ENCODE peak calls at places on chromosomes 1 and 21, in nine cellular contexts. One of them, this sample, is unnamed.

GRCh38 chr1:12232221-12232620 is 2.4 kb downstream of the VPS13D start:
- DNase-seq in breast epithelium: no peak
- DNase-seq in ovary: no peak
- DNase-seq in IMR-90: no peak
- DNase-seq in neuronal stem cell: no peak
- DNase-seq in kidney: no peak
- DNase-seq in AG09309: no peak
- DNase-seq in AG10803: no peak
- DNase-seq in psoas muscle: peak
- DNase-seq in this sample: no peak

GRCh38 chr1:19456915-19457554 is 28.3 kb downstream of the CAPZB start:
- DNase-seq in breast epithelium: no peak
- DNase-seq in ovary: no peak
- DNase-seq in IMR-90: peak
- DNase-seq in neuronal stem cell: peak
- DNase-seq in kidney: no peak
- DNase-seq in AG09309: no peak
- DNase-seq in AG10803: no peak
- DNase-seq in psoas muscle: no peak
- DNase-seq in this sample: peak

GRCh38 chr1:207869859-207870258 is 41.1 kb downstream of the CD34 start:
- DNase-seq in breast epithelium: no peak
- DNase-seq in ovary: no peak
- DNase-seq in IMR-90: no peak
- DNase-seq in neuronal stem cell: no peak
- DNase-seq in kidney: no peak
- DNase-seq in AG09309: no peak
- DNase-seq in AG10803: no peak
- DNase-seq in psoas muscle: no peak
- DNase-seq in this sample: no peak

GRCh38 chr1:157618190-157618589 is 20.3 kb upstream of the FCRL4 start:
- DNase-seq in breast epithelium: no peak
- DNase-seq in ovary: no peak
- DNase-seq in IMR-90: no peak
- DNase-seq in neuronal stem cell: no peak
- DNase-seq in kidney: no peak
- DNase-seq in AG09309: no peak
- DNase-seq in AG10803: no peak
- DNase-seq in psoas muscle: no peak
- DNase-seq in this sample: no peak

GRCh38 chr1:40877681-40878080 is 15.5 kb upstream of the CITED4 start:
- DNase-seq in breast epithelium: peak
- DNase-seq in ovary: no peak
- DNase-seq in IMR-90: peak
- DNase-seq in neuronal stem cell: no peak
- DNase-seq in kidney: peak
- DNase-seq in AG09309: peak
- DNase-seq in AG10803: peak
- DNase-seq in psoas muscle: peak
- DNase-seq in this sample: peak

GRCh38 chr1:96487961-96488360 is 233.6 kb upstream of the PTBP2 start:
- DNase-seq in breast epithelium: no peak
- DNase-seq in ovary: no peak
- DNase-seq in IMR-90: no peak
- DNase-seq in neuronal stem cell: no peak
- DNase-seq in kidney: no peak
- DNase-seq in AG09309: no peak
- DNase-seq in AG10803: peak
- DNase-seq in psoas muscle: no peak
- DNase-seq in this sample: peak

GRCh38 chr1:160800645-160801408 is 4.9 kb downstream of the LY9 start:
- DNase-seq in breast epithelium: no peak
- DNase-seq in ovary: no peak
- DNase-seq in IMR-90: no peak
- DNase-seq in neuronal stem cell: no peak
- DNase-seq in kidney: no peak
- DNase-seq in AG09309: no peak
- DNase-seq in AG10803: no peak
- DNase-seq in psoas muscle: no peak
- DNase-seq in this sample: no peak

GRCh38 chr1:208107415-208107814 is 136.8 kb downstream of the PLXNA2 start:
- DNase-seq in breast epithelium: no peak
- DNase-seq in ovary: no peak
- DNase-seq in IMR-90: no peak
- DNase-seq in neuronal stem cell: no peak
- DNase-seq in kidney: no peak
- DNase-seq in AG09309: no peak
- DNase-seq in AG10803: no peak
- DNase-seq in psoas muscle: no peak
- DNase-seq in this sample: no peak

GRCh38 chr1:25568834-25569598 is 25.6 kb downstream of the LDLRAP1 start:
- DNase-seq in breast epithelium: no peak
- DNase-seq in ovary: no peak
- DNase-seq in IMR-90: peak
- DNase-seq in neuronal stem cell: no peak
- DNase-seq in kidney: no peak
- DNase-seq in AG09309: peak
- DNase-seq in AG10803: peak
- DNase-seq in psoas muscle: peak
- DNase-seq in this sample: peak

GRCh38 chr1:23977854-23978191 is 2.3 kb downstream of the SRSF10 start:
- DNase-seq in breast epithelium: no peak
- DNase-seq in ovary: no peak
- DNase-seq in IMR-90: no peak
- DNase-seq in neuronal stem cell: no peak
- DNase-seq in kidney: no peak
- DNase-seq in AG09309: no peak
- DNase-seq in AG10803: no peak
- DNase-seq in psoas muscle: no peak
- DNase-seq in this sample: no peak
- H3K4me3 ChIP-seq in breast epithelium: no peak
- H3K4me3 ChIP-seq in ovary: no peak
- H3K4me3 ChIP-seq in IMR-90: no peak
- H3K4me3 ChIP-seq in neuronal stem cell: peak
- H3K4me3 ChIP-seq in kidney: peak
- H3K4me3 ChIP-seq in AG09309: no peak
- H3K4me3 ChIP-seq in AG10803: no peak
- H3K4me3 ChIP-seq in psoas muscle: peak
- H3K4me3 ChIP-seq in this sample: no peak

GRCh38 chr1:198205021-198205684 is 48.4 kb downstream of the NEK7 start:
- DNase-seq in breast epithelium: no peak
- DNase-seq in ovary: no peak
- DNase-seq in IMR-90: peak
- DNase-seq in neuronal stem cell: no peak
- DNase-seq in kidney: no peak
- DNase-seq in AG09309: no peak
- DNase-seq in AG10803: no peak
- DNase-seq in psoas muscle: no peak
- DNase-seq in this sample: peak
- H3K4me3 ChIP-seq in breast epithelium: no peak
- H3K4me3 ChIP-seq in ovary: no peak
- H3K4me3 ChIP-seq in IMR-90: no peak
- H3K4me3 ChIP-seq in neuronal stem cell: no peak
- H3K4me3 ChIP-seq in kidney: no peak
- H3K4me3 ChIP-seq in AG09309: no peak
- H3K4me3 ChIP-seq in AG10803: no peak
- H3K4me3 ChIP-seq in psoas muscle: no peak
- H3K4me3 ChIP-seq in this sample: no peak

DNA sequence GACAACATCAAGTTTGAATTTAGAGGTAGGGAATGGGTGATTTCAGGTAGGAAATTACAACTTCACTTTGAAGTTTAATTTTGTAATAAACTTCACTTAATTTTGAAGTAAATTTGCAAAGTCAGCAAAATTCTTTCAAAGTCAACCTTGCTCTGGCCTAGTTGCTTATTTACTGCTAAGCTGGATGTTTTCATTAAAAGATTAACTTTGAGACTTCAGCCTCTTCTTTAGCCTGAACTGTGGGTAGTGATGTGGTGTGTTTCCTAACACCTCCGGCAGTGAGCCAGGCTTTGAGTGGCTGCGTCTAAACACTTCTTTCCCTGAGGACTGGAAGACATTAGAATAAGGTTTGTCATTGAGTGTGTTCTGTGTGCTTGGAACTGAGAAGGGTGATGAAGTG is at the start of gene HAO2:
- DNase-seq in breast epithelium: no peak
- DNase-seq in ovary: no peak
- DNase-seq in IMR-90: no peak
- DNase-seq in neuronal stem cell: no peak
- DNase-seq in kidney: no peak
- DNase-seq in AG09309: no peak
- DNase-seq in AG10803: no peak
- DNase-seq in psoas muscle: no peak
- DNase-seq in this sample: no peak
- H3K4me3 ChIP-seq in breast epithelium: no peak
- H3K4me3 ChIP-seq in ovary: no peak
- H3K4me3 ChIP-seq in IMR-90: no peak
- H3K4me3 ChIP-seq in neuronal stem cell: no peak
- H3K4me3 ChIP-seq in kidney: peak
- H3K4me3 ChIP-seq in AG09309: no peak
- H3K4me3 ChIP-seq in AG10803: no peak
- H3K4me3 ChIP-seq in psoas muscle: no peak
- H3K4me3 ChIP-seq in this sample: no peak

DNA sequence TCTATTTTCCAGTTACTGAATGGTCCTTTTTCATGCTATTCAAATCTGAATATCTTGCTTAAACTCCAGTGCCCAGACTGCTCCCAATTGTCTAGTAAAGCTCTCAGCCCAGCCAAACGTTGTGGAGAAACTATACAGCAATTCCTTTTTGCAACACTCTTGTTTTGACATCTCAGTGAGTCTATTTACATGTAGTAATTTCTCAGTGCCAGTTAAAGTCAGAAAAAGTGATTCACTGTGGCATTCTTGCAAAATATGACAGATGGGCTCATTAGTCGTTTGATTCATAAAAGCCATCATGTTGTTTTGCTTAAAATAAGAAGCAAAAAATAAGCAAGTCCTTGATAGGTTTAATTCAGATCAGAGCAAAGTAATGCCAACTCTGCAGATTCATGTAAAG is 20.7 kb upstream of the TMPRSS15 start:
- DNase-seq in breast epithelium: no peak
- DNase-seq in ovary: no peak
- DNase-seq in IMR-90: no peak
- DNase-seq in neuronal stem cell: no peak
- DNase-seq in kidney: no peak
- DNase-seq in AG09309: no peak
- DNase-seq in AG10803: no peak
- DNase-seq in psoas muscle: no peak
- DNase-seq in this sample: no peak
- H3K4me3 ChIP-seq in breast epithelium: no peak
- H3K4me3 ChIP-seq in ovary: no peak
- H3K4me3 ChIP-seq in IMR-90: no peak
- H3K4me3 ChIP-seq in neuronal stem cell: no peak
- H3K4me3 ChIP-seq in kidney: no peak
- H3K4me3 ChIP-seq in AG09309: no peak
- H3K4me3 ChIP-seq in AG10803: no peak
- H3K4me3 ChIP-seq in psoas muscle: no peak
- H3K4me3 ChIP-seq in this sample: no peak

DNA sequence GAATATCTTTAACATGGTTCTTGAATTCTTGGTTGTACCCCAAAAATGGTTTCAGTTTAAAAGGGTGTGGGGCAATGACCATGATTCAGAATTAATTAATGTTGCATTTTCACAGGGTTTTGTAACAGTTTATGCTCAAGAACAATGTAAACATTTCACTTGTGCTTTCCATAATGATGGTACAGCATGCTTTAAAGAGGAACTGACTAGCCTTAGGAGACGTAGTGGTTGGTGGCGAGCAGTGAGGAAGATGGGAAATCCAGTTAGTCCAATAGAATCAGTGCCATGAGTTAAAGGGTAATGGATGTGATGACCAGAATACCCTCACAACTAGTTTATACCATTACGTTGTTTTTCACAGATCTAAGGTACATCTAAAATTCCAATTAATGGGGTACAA is 138.0 kb downstream of the HS2ST1 start:
- DNase-seq in breast epithelium: no peak
- DNase-seq in ovary: no peak
- DNase-seq in IMR-90: no peak
- DNase-seq in neuronal stem cell: no peak
- DNase-seq in kidney: no peak
- DNase-seq in AG09309: no peak
- DNase-seq in AG10803: no peak
- DNase-seq in psoas muscle: no peak
- DNase-seq in this sample: no peak
- H3K4me3 ChIP-seq in breast epithelium: no peak
- H3K4me3 ChIP-seq in ovary: no peak
- H3K4me3 ChIP-seq in IMR-90: no peak
- H3K4me3 ChIP-seq in neuronal stem cell: no peak
- H3K4me3 ChIP-seq in kidney: no peak
- H3K4me3 ChIP-seq in AG09309: no peak
- H3K4me3 ChIP-seq in AG10803: no peak
- H3K4me3 ChIP-seq in psoas muscle: no peak
- H3K4me3 ChIP-seq in this sample: no peak

GRCh38 chr1:110593905-110594304 is 12.3 kb downstream of the KCNA2 start:
- DNase-seq in breast epithelium: no peak
- DNase-seq in ovary: no peak
- DNase-seq in IMR-90: no peak
- DNase-seq in neuronal stem cell: no peak
- DNase-seq in kidney: no peak
- DNase-seq in AG09309: no peak
- DNase-seq in AG10803: no peak
- DNase-seq in psoas muscle: no peak
- DNase-seq in this sample: no peak
- H3K4me3 ChIP-seq in breast epithelium: no peak
- H3K4me3 ChIP-seq in ovary: no peak
- H3K4me3 ChIP-seq in IMR-90: no peak
- H3K4me3 ChIP-seq in neuronal stem cell: no peak
- H3K4me3 ChIP-seq in kidney: no peak
- H3K4me3 ChIP-seq in AG09309: no peak
- H3K4me3 ChIP-seq in AG10803: no peak
- H3K4me3 ChIP-seq in psoas muscle: no peak
- H3K4me3 ChIP-seq in this sample: no peak

GRCh38 chr1:94245747-94246438 is 8.5 kb upstream of the ARHGAP29 start:
- DNase-seq in breast epithelium: no peak
- DNase-seq in ovary: no peak
- DNase-seq in IMR-90: peak
- DNase-seq in neuronal stem cell: no peak
- DNase-seq in kidney: no peak
- DNase-seq in AG09309: no peak
- DNase-seq in AG10803: no peak
- DNase-seq in psoas muscle: no peak
- DNase-seq in this sample: no peak
- H3K4me3 ChIP-seq in breast epithelium: peak
- H3K4me3 ChIP-seq in ovary: no peak
- H3K4me3 ChIP-seq in IMR-90: no peak
- H3K4me3 ChIP-seq in neuronal stem cell: no peak
- H3K4me3 ChIP-seq in kidney: peak
- H3K4me3 ChIP-seq in AG09309: peak
- H3K4me3 ChIP-seq in AG10803: peak
- H3K4me3 ChIP-seq in psoas muscle: peak
- H3K4me3 ChIP-seq in this sample: peak

GRCh38 chr1:48048980-48049379 is 51.8 kb upstream of the TRABD2B start:
- DNase-seq in breast epithelium: no peak
- DNase-seq in ovary: no peak
- DNase-seq in IMR-90: no peak
- DNase-seq in neuronal stem cell: no peak
- DNase-seq in kidney: no peak
- DNase-seq in AG09309: no peak
- DNase-seq in AG10803: no peak
- DNase-seq in psoas muscle: no peak
- DNase-seq in this sample: no peak
- H3K4me3 ChIP-seq in breast epithelium: no peak
- H3K4me3 ChIP-seq in ovary: no peak
- H3K4me3 ChIP-seq in IMR-90: no peak
- H3K4me3 ChIP-seq in neuronal stem cell: no peak
- H3K4me3 ChIP-seq in kidney: no peak
- H3K4me3 ChIP-seq in AG09309: no peak
- H3K4me3 ChIP-seq in AG10803: no peak
- H3K4me3 ChIP-seq in psoas muscle: no peak
- H3K4me3 ChIP-seq in this sample: no peak